ENCODE peak calls at places on chromosome 16, in four cellular contexts. One of them, this sample, is unnamed.

GRCh38 chr16:68492501-68493411 is 44.4 kb upstream of the SMPD3 start:
- DNase-seq in fibroblast of the aortic adventitia: no peak
- DNase-seq in brain microvascular endothelial cell: no peak
- DNase-seq in fibroblast of lung: no peak
- DNase-seq in this sample: no peak

GRCh38 chr16:57949013-57949412 is 21.9 kb downstream of the CNGB1 start:
- DNase-seq in brain microvascular endothelial cell: no peak
- DNase-seq in fibroblast of the aortic adventitia: no peak
- DNase-seq in fibroblast of lung: no peak
- DNase-seq in this sample: no peak

GRCh38 chr16:55045329-55046145 is 114.9 kb downstream of the IRX5 start:
- DNase-seq in fibroblast of lung: no peak
- DNase-seq in brain microvascular endothelial cell: no peak
- DNase-seq in fibroblast of the aortic adventitia: no peak
- DNase-seq in this sample: no peak

GRCh38 chr16:76583466-76583865 is 306.3 kb downstream of the CNTNAP4 start:
- DNase-seq in brain microvascular endothelial cell: no peak
- DNase-seq in fibroblast of the aortic adventitia: peak
- DNase-seq in fibroblast of lung: no peak
- DNase-seq in this sample: no peak

GRCh38 chr16:53142823-53143568 is 88.2 kb downstream of the CHD9 start:
- DNase-seq in fibroblast of lung: peak
- DNase-seq in fibroblast of the aortic adventitia: peak
- DNase-seq in brain microvascular endothelial cell: no peak
- DNase-seq in this sample: no peak

GRCh38 chr16:2470603-2471015 is 488 bp upstream of the NTN3 start:
- DNase-seq in fibroblast of the aortic adventitia: no peak
- DNase-seq in brain microvascular endothelial cell: no peak
- DNase-seq in fibroblast of lung: no peak
- DNase-seq in this sample: no peak

GRCh38 chr16:11824362-11824761 is 27.0 kb downstream of the RSL1D1 start:
- DNase-seq in brain microvascular endothelial cell: no peak
- DNase-seq in fibroblast of lung: no peak
- DNase-seq in fibroblast of the aortic adventitia: no peak
- DNase-seq in this sample: peak

GRCh38 chr16:89536886-89537548 is 23.5 kb upstream of the RPL13 start:
- DNase-seq in fibroblast of the aortic adventitia: no peak
- DNase-seq in fibroblast of lung: peak
- DNase-seq in brain microvascular endothelial cell: peak
- DNase-seq in this sample: no peak

GRCh38 chr16:16018705-16019104 is 69.3 kb downstream of the ABCC1 start:
- DNase-seq in fibroblast of the aortic adventitia: no peak
- DNase-seq in fibroblast of lung: peak
- DNase-seq in brain microvascular endothelial cell: no peak
- DNase-seq in this sample: no peak

GRCh38 chr16:57999366-57999970 is 1.0 kb downstream of the ZNF319 start:
- DNase-seq in fibroblast of lung: peak
- DNase-seq in brain microvascular endothelial cell: no peak
- DNase-seq in fibroblast of the aortic adventitia: no peak
- DNase-seq in this sample: no peak

GRCh38 chr16:77344306-77344705 is 90.5 kb downstream of the ADAMTS18 start:
- DNase-seq in fibroblast of lung: peak
- DNase-seq in brain microvascular endothelial cell: peak
- DNase-seq in fibroblast of the aortic adventitia: peak
- DNase-seq in this sample: no peak

GRCh38 chr16:74680681-74681080 is 14.0 kb upstream of the RFWD3 start:
- DNase-seq in fibroblast of lung: no peak
- DNase-seq in brain microvascular endothelial cell: no peak
- DNase-seq in fibroblast of the aortic adventitia: no peak
- DNase-seq in this sample: no peak

GRCh38 chr16:4795181-4795827 is at the start of gene SMIM22:
- DNase-seq in brain microvascular endothelial cell: no peak
- DNase-seq in fibroblast of lung: no peak
- DNase-seq in fibroblast of the aortic adventitia: no peak
- DNase-seq in this sample: no peak

GRCh38 chr16:1330260-1330914 is 3.1 kb upstream of the BAIAP3 start:
- DNase-seq in fibroblast of the aortic adventitia: no peak
- DNase-seq in brain microvascular endothelial cell: no peak
- DNase-seq in fibroblast of lung: no peak
- DNase-seq in this sample: no peak

GRCh38 chr16:84878770-84879169 is 59.0 kb downstream of the CRISPLD2 start:
- DNase-seq in brain microvascular endothelial cell: no peak
- DNase-seq in fibroblast of the aortic adventitia: no peak
- DNase-seq in fibroblast of lung: no peak
- DNase-seq in this sample: no peak

GRCh38 chr16:68249361-68249760 is 4.2 kb downstream of the PLA2G15 start:
- DNase-seq in fibroblast of lung: no peak
- DNase-seq in brain microvascular endothelial cell: no peak
- DNase-seq in fibroblast of the aortic adventitia: no peak
- DNase-seq in this sample: no peak

GRCh38 chr16:85275533-85276249 is 163.4 kb upstream of the CIBAR2 start:
- DNase-seq in brain microvascular endothelial cell: no peak
- DNase-seq in fibroblast of lung: peak
- DNase-seq in fibroblast of the aortic adventitia: peak
- DNase-seq in this sample: peak

GRCh38 chr16:13875614-13876284 is 44.2 kb upstream of the ERCC4 start:
- DNase-seq in fibroblast of the aortic adventitia: no peak
- DNase-seq in brain microvascular endothelial cell: no peak
- DNase-seq in fibroblast of lung: no peak
- DNase-seq in this sample: no peak

GRCh38 chr16:2691491-2692248 is 9.3 kb downstream of the KCTD5 start:
- DNase-seq in brain microvascular endothelial cell: no peak
- DNase-seq in fibroblast of lung: no peak
- DNase-seq in fibroblast of the aortic adventitia: no peak
- DNase-seq in this sample: no peak

GRCh38 chr16:83393196-83393981 is 414.4 kb upstream of the HSBP1 start:
- DNase-seq in brain microvascular endothelial cell: peak
- DNase-seq in fibroblast of lung: peak
- DNase-seq in fibroblast of the aortic adventitia: peak
- DNase-seq in this sample: no peak
- TF ChIP-seq CTCF in brain microvascular endothelial cell: peak
- TF ChIP-seq CTCF in fibroblast of lung: no peak
- TF ChIP-seq CTCF in fibroblast of the aortic adventitia: peak
- TF ChIP-seq CTCF in this sample: peak

GRCh38 chr16:49344401-49344800 is 29.2 kb upstream of the C16orf78 start:
- DNase-seq in brain microvascular endothelial cell: no peak
- DNase-seq in fibroblast of lung: no peak
- DNase-seq in fibroblast of the aortic adventitia: no peak
- DNase-seq in this sample: no peak

GRCh38 chr16:49348408-49349176 is 25.0 kb upstream of the C16orf78 start:
- DNase-seq in fibroblast of lung: no peak
- DNase-seq in fibroblast of the aortic adventitia: no peak
- DNase-seq in brain microvascular endothelial cell: no peak
- DNase-seq in this sample: no peak

GRCh38 chr16:49347476-49347875 is 26.1 kb upstream of the C16orf78 start:
- DNase-seq in fibroblast of lung: no peak
- DNase-seq in fibroblast of the aortic adventitia: no peak
- DNase-seq in brain microvascular endothelial cell: no peak
- DNase-seq in this sample: no peak

GRCh38 chr16:49345829-49346228 is 27.8 kb upstream of the C16orf78 start:
- DNase-seq in brain microvascular endothelial cell: no peak
- DNase-seq in fibroblast of the aortic adventitia: no peak
- DNase-seq in fibroblast of lung: no peak
- DNase-seq in this sample: no peak

DNA sequence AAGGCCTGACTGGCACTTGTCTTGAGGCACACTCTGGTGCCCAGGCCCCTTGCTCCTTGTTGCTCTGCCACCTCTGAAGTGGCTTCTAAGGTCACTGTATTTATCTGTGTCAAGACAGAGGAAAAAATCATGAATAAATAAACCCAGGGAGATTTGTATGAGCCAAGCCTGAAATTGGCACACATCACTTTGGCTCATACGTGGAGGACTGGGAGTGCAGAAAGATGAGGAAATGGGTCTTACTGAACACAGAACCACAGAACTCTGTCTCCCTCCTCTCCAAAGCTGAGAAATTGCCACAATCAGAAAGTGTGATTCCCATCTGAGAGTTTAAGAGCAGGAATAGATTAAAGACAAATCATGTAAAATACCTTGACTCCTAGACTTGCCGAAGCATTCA is 27.1 kb upstream of the C16orf78 start:
- DNase-seq in fibroblast of the aortic adventitia: no peak
- DNase-seq in brain microvascular endothelial cell: no peak
- DNase-seq in fibroblast of lung: no peak
- DNase-seq in this sample: no peak
- TF ChIP-seq CTCF in fibroblast of the aortic adventitia: no peak
- TF ChIP-seq CTCF in brain microvascular endothelial cell: no peak
- TF ChIP-seq CTCF in fibroblast of lung: no peak
- TF ChIP-seq CTCF in this sample: no peak

GRCh38 chr16:87734644-87735043 is 31.1 kb downstream of the KLHDC4 start:
- DNase-seq in brain microvascular endothelial cell: no peak
- DNase-seq in fibroblast of the aortic adventitia: no peak
- DNase-seq in fibroblast of lung: no peak
- DNase-seq in this sample: no peak

GRCh38 chr16:87733190-87733589 is 32.6 kb downstream of the KLHDC4 start:
- DNase-seq in fibroblast of the aortic adventitia: no peak
- DNase-seq in brain microvascular endothelial cell: no peak
- DNase-seq in fibroblast of lung: no peak
- DNase-seq in this sample: no peak

GRCh38 chr16:87731607-87732006 is 34.2 kb downstream of the KLHDC4 start:
- DNase-seq in fibroblast of the aortic adventitia: no peak
- DNase-seq in brain microvascular endothelial cell: no peak
- DNase-seq in fibroblast of lung: no peak
- DNase-seq in this sample: no peak

GRCh38 chr16:87736003-87736382 is 29.8 kb downstream of the KLHDC4 start:
- DNase-seq in fibroblast of the aortic adventitia: no peak
- DNase-seq in fibroblast of lung: no peak
- DNase-seq in brain microvascular endothelial cell: no peak
- DNase-seq in this sample: no peak

GRCh38 chr16:87735270-87736002 is 30.4 kb downstream of the KLHDC4 start:
- DNase-seq in fibroblast of lung: no peak
- DNase-seq in brain microvascular endothelial cell: no peak
- DNase-seq in fibroblast of the aortic adventitia: no peak
- DNase-seq in this sample: no peak
- TF ChIP-seq CTCF in fibroblast of lung: no peak
- TF ChIP-seq CTCF in brain microvascular endothelial cell: no peak
- TF ChIP-seq CTCF in fibroblast of the aortic adventitia: no peak
- TF ChIP-seq CTCF in this sample: no peak

GRCh38 chr16:80441935-80442334 is 98.9 kb upstream of the DYNLRB2 start:
- DNase-seq in fibroblast of lung: no peak
- DNase-seq in brain microvascular endothelial cell: no peak
- DNase-seq in fibroblast of the aortic adventitia: no peak
- DNase-seq in this sample: no peak

GRCh38 chr16:80436510-80436909 is 104.3 kb upstream of the DYNLRB2 start:
- DNase-seq in fibroblast of lung: no peak
- DNase-seq in brain microvascular endothelial cell: no peak
- DNase-seq in fibroblast of the aortic adventitia: no peak
- DNase-seq in this sample: no peak

GRCh38 chr16:80433617-80434016 is 107.2 kb upstream of the DYNLRB2 start:
- DNase-seq in fibroblast of the aortic adventitia: no peak
- DNase-seq in fibroblast of lung: peak
- DNase-seq in brain microvascular endothelial cell: no peak
- DNase-seq in this sample: no peak

GRCh38 chr16:80440691-80441090 is 100.1 kb upstream of the DYNLRB2 start:
- DNase-seq in fibroblast of the aortic adventitia: no peak
- DNase-seq in brain microvascular endothelial cell: no peak
- DNase-seq in fibroblast of lung: no peak
- DNase-seq in this sample: no peak

GRCh38 chr16:80437707-80438106 is 103.1 kb upstream of the DYNLRB2 start:
- DNase-seq in brain microvascular endothelial cell: no peak
- DNase-seq in fibroblast of the aortic adventitia: no peak
- DNase-seq in fibroblast of lung: no peak
- DNase-seq in this sample: no peak
- TF ChIP-seq CTCF in brain microvascular endothelial cell: no peak
- TF ChIP-seq CTCF in fibroblast of the aortic adventitia: no peak
- TF ChIP-seq CTCF in fibroblast of lung: no peak
- TF ChIP-seq CTCF in this sample: no peak

GRCh38 chr16:30956601-30957455 is 726 bp upstream of the SETD1A start:
- DNase-seq in fibroblast of the aortic adventitia: peak
- DNase-seq in brain microvascular endothelial cell: peak
- DNase-seq in fibroblast of lung: peak
- DNase-seq in this sample: peak
- TF ChIP-seq CTCF in fibroblast of the aortic adventitia: peak
- TF ChIP-seq CTCF in brain microvascular endothelial cell: peak
- TF ChIP-seq CTCF in fibroblast of lung: peak
- TF ChIP-seq CTCF in this sample: peak

GRCh38 chr16:87682852-87683399 is 80.6 kb downstream of the JPH3 start:
- DNase-seq in fibroblast of the aortic adventitia: no peak
- DNase-seq in fibroblast of lung: no peak
- DNase-seq in brain microvascular endothelial cell: no peak
- DNase-seq in this sample: no peak

GRCh38 chr16:87679593-87680271 is 77.4 kb downstream of the JPH3 start:
- DNase-seq in fibroblast of the aortic adventitia: no peak
- DNase-seq in brain microvascular endothelial cell: no peak
- DNase-seq in fibroblast of lung: no peak
- DNase-seq in this sample: no peak

GRCh38 chr16:87684106-87684677 is 81.6 kb downstream of the KLHDC4 start:
- DNase-seq in fibroblast of the aortic adventitia: no peak
- DNase-seq in fibroblast of lung: no peak
- DNase-seq in brain microvascular endothelial cell: no peak
- DNase-seq in this sample: no peak

GRCh38 chr16:87680272-87680644 is 78.0 kb downstream of the JPH3 start:
- DNase-seq in fibroblast of the aortic adventitia: no peak
- DNase-seq in fibroblast of lung: no peak
- DNase-seq in brain microvascular endothelial cell: no peak
- DNase-seq in this sample: no peak

DNA sequence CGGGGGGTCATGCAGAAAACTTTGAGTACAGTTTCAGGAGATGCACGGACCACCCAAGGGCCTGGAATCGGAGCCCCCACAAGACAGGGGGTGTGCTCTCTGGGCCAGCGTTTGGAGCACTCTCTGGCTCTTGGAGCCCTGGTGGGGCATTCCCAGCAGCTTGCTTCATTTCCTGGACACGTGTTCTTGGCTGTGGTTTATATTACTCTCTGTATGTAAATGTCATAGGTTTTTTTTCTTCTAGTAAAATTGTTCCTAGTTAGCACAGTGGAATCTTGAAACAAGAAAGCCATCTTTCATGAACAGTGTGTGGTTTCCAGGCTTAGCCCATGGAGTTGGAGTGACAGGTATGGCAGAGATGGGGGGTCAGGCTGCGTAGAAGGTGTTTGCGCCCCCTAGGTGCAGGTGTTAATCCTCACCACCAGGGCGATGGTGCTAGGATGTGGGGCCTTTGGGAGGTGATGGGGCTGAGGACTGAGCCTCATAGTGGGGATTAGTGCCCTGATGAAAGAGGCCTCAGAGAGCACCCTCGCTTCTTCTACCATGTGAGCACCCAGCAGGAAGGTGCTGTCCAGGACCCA is 79.8 kb downstream of the JPH3 start:
- DNase-seq in brain microvascular endothelial cell: peak
- DNase-seq in fibroblast of lung: peak
- DNase-seq in fibroblast of the aortic adventitia: peak
- DNase-seq in this sample: peak
- TF ChIP-seq CTCF in brain microvascular endothelial cell: peak
- TF ChIP-seq CTCF in fibroblast of lung: peak
- TF ChIP-seq CTCF in fibroblast of the aortic adventitia: peak
- TF ChIP-seq CTCF in this sample: peak